ENCODE peak calls at places on chromosomes 4 and X, in nine cellular contexts. One of them, this sample, is unnamed.

GRCh38 chrX:50168305-50168704 is 32.5 kb downstream of the AKAP4 start:
- DNase-seq in IMR-90: peak; percentile 4
- DNase-seq in hepatocyte: no peak
- DNase-seq in osteoblast: no peak
- DNase-seq in GM23248: no peak
- DNase-seq in aorta: no peak
- DNase-seq in endodermal cell: no peak
- DNase-seq in psoas muscle: no peak
- DNase-seq in WERI-Rb-1: no peak
- DNase-seq in this sample: no peak

GRCh38 chr4:176376032-176376614 is 56.4 kb downstream of the SPCS3 start:
- DNase-seq in osteoblast: no peak
- DNase-seq in GM23248: peak; percentile 46
- DNase-seq in hepatocyte: peak; percentile 7
- DNase-seq in WERI-Rb-1: no peak
- DNase-seq in aorta: no peak
- DNase-seq in psoas muscle: no peak
- DNase-seq in endodermal cell: no peak
- DNase-seq in IMR-90: peak; percentile 53
- DNase-seq in this sample: no peak

GRCh38 chr4:138562544-138562961 is 320.4 kb upstream of the SLC7A11 start:
- DNase-seq in WERI-Rb-1: no peak
- DNase-seq in psoas muscle: no peak
- DNase-seq in endodermal cell: no peak
- DNase-seq in aorta: no peak
- DNase-seq in GM23248: no peak
- DNase-seq in hepatocyte: no peak
- DNase-seq in osteoblast: peak; percentile 68
- DNase-seq in IMR-90: peak; percentile 87
- DNase-seq in this sample: no peak

GRCh38 chr4:139859876-139860275 is 194.3 kb downstream of the MGST2 start:
- DNase-seq in endodermal cell: no peak
- DNase-seq in osteoblast: no peak
- DNase-seq in hepatocyte: no peak
- DNase-seq in WERI-Rb-1: no peak
- DNase-seq in IMR-90: no peak
- DNase-seq in psoas muscle: no peak
- DNase-seq in aorta: no peak
- DNase-seq in GM23248: no peak
- DNase-seq in this sample: no peak

GRCh38 chrX:16882702-16883486 is 12.7 kb upstream of the RBBP7 start:
- DNase-seq in osteoblast: peak; percentile 92
- DNase-seq in WERI-Rb-1: peak; percentile 87
- DNase-seq in hepatocyte: peak; percentile 85
- DNase-seq in GM23248: peak; percentile 66
- DNase-seq in aorta: peak; percentile 78
- DNase-seq in endodermal cell: peak; percentile 92
- DNase-seq in IMR-90: peak; percentile 64
- DNase-seq in psoas muscle: peak; percentile 77
- DNase-seq in this sample: peak; percentile 65

GRCh38 chr4:7839856-7840255 is 99.8 kb downstream of the AFAP1 start:
- DNase-seq in osteoblast: no peak
- DNase-seq in IMR-90: no peak
- DNase-seq in hepatocyte: no peak
- DNase-seq in aorta: no peak
- DNase-seq in GM23248: peak; percentile 31
- DNase-seq in endodermal cell: no peak
- DNase-seq in psoas muscle: no peak
- DNase-seq in WERI-Rb-1: no peak
- DNase-seq in this sample: no peak

GRCh38 chr4:186144596-186145569 is 40.4 kb downstream of the FAM149A start:
- DNase-seq in psoas muscle: peak; percentile 74
- DNase-seq in aorta: peak; percentile 84
- DNase-seq in endodermal cell: peak; percentile 91
- DNase-seq in osteoblast: peak; percentile 97
- DNase-seq in GM23248: peak; percentile 76
- DNase-seq in WERI-Rb-1: peak; percentile 80
- DNase-seq in IMR-90: peak; percentile 43
- DNase-seq in hepatocyte: peak; percentile 80
- DNase-seq in this sample: peak; percentile 71

GRCh38 chrX:114959729-114960128 is 57.7 kb downstream of the IL13RA2 start:
- DNase-seq in psoas muscle: no peak
- DNase-seq in hepatocyte: peak; percentile 19
- DNase-seq in GM23248: peak; percentile 38
- DNase-seq in osteoblast: no peak
- DNase-seq in WERI-Rb-1: no peak
- DNase-seq in IMR-90: peak; percentile 22
- DNase-seq in endodermal cell: no peak
- DNase-seq in aorta: no peak
- DNase-seq in this sample: no peak

GRCh38 chr4:48041535-48042137 is 25.1 kb downstream of the NIPAL1 start:
- DNase-seq in GM23248: no peak
- DNase-seq in osteoblast: no peak
- DNase-seq in IMR-90: no peak
- DNase-seq in WERI-Rb-1: no peak
- DNase-seq in endodermal cell: no peak
- DNase-seq in hepatocyte: no peak
- DNase-seq in psoas muscle: no peak
- DNase-seq in aorta: no peak
- DNase-seq in this sample: no peak

GRCh38 chr4:94304365-94304971 is 38.2 kb downstream of the HPGDS start:
- DNase-seq in hepatocyte: peak; percentile 47
- DNase-seq in WERI-Rb-1: no peak
- DNase-seq in GM23248: peak; percentile 45
- DNase-seq in endodermal cell: no peak
- DNase-seq in aorta: no peak
- DNase-seq in osteoblast: no peak
- DNase-seq in IMR-90: peak; percentile 42
- DNase-seq in psoas muscle: no peak
- DNase-seq in this sample: no peak

GRCh38 chr4:82201805-82202636 is 171.8 kb downstream of the HNRNPD start:
- DNase-seq in psoas muscle: no peak
- DNase-seq in osteoblast: no peak
- DNase-seq in aorta: no peak
- DNase-seq in IMR-90: peak; percentile 27
- DNase-seq in hepatocyte: peak; percentile 69
- DNase-seq in endodermal cell: peak; percentile 87
- DNase-seq in GM23248: peak; percentile 60
- DNase-seq in WERI-Rb-1: peak; percentile 77
- DNase-seq in this sample: peak; percentile 10

GRCh38 chrX:136767104-136767941 is 13.4 kb downstream of the ARHGEF6 start:
- DNase-seq in IMR-90: peak; percentile 37
- DNase-seq in osteoblast: peak; percentile 84
- DNase-seq in aorta: peak; percentile 84
- DNase-seq in psoas muscle: peak; percentile 89
- DNase-seq in hepatocyte: peak; percentile 57
- DNase-seq in WERI-Rb-1: peak; percentile 29
- DNase-seq in endodermal cell: peak; percentile 84
- DNase-seq in GM23248: peak; percentile 75
- DNase-seq in this sample: peak; percentile 84

GRCh38 chrX:7052541-7052940 is 95.0 kb upstream of the STS start:
- DNase-seq in aorta: no peak
- DNase-seq in psoas muscle: no peak
- DNase-seq in osteoblast: no peak
- DNase-seq in IMR-90: no peak
- DNase-seq in GM23248: no peak
- DNase-seq in hepatocyte: no peak
- DNase-seq in WERI-Rb-1: no peak
- DNase-seq in endodermal cell: no peak
- DNase-seq in this sample: no peak

GRCh38 chr4:22003878-22004277 is 55.3 kb upstream of the KCNIP4 start:
- DNase-seq in psoas muscle: no peak
- DNase-seq in endodermal cell: no peak
- DNase-seq in hepatocyte: no peak
- DNase-seq in osteoblast: peak; percentile 26
- DNase-seq in aorta: no peak
- DNase-seq in GM23248: peak; percentile 22
- DNase-seq in IMR-90: no peak
- DNase-seq in WERI-Rb-1: no peak
- DNase-seq in this sample: no peak

GRCh38 chr4:40194602-40195161 is 2.1 kb upstream of the RHOH start:
- DNase-seq in osteoblast: no peak
- DNase-seq in GM23248: no peak
- DNase-seq in WERI-Rb-1: no peak
- DNase-seq in aorta: no peak
- DNase-seq in hepatocyte: peak; percentile 30
- DNase-seq in psoas muscle: no peak
- DNase-seq in IMR-90: peak; percentile 45
- DNase-seq in endodermal cell: no peak
- DNase-seq in this sample: no peak

GRCh38 chr4:11635336-11635735 is 206.6 kb upstream of the HS3ST1 start:
- DNase-seq in WERI-Rb-1: no peak
- DNase-seq in aorta: no peak
- DNase-seq in psoas muscle: no peak
- DNase-seq in IMR-90: peak; percentile 86
- DNase-seq in hepatocyte: peak; percentile 54
- DNase-seq in osteoblast: no peak
- DNase-seq in GM23248: no peak
- DNase-seq in endodermal cell: no peak
- DNase-seq in this sample: no peak

GRCh38 chr4:141375855-141376254 is 155.2 kb downstream of the ZNF330 start:
- DNase-seq in IMR-90: peak; percentile 93
- DNase-seq in psoas muscle: no peak
- DNase-seq in endodermal cell: peak; percentile 74
- DNase-seq in aorta: no peak
- DNase-seq in hepatocyte: peak; percentile 32
- DNase-seq in GM23248: peak; percentile 86
- DNase-seq in WERI-Rb-1: no peak
- DNase-seq in osteoblast: peak; percentile 92
- DNase-seq in this sample: no peak

DNA sequence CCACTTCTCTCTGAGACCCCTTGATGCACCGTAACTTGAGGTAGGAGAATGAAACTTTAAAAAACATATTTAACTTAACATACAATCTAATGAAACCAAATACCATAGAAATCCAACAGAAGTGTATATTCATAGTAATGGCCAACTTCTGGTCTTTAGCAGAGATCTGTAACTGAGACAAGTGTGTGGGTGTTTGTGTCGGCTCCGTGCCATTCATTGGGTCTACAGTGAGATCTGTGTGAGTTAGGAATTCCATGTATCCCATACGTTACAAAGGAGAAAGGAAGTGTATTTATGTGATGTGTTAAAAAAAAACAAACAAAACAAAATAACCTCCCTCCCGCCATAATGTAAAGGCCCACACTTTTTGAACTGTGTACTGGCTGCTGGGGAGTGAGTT is 348.0 kb upstream of the NR3C2 start:
- DNase-seq in hepatocyte: no peak
- DNase-seq in osteoblast: no peak
- DNase-seq in psoas muscle: no peak
- DNase-seq in WERI-Rb-1: no peak
- DNase-seq in endodermal cell: no peak
- DNase-seq in aorta: no peak
- DNase-seq in IMR-90: no peak
- DNase-seq in GM23248: no peak
- DNase-seq in this sample: no peak
- H3K27ac ChIP-seq in hepatocyte: no peak overlapping the region
- H3K27ac ChIP-seq in osteoblast: no peak overlapping the region
- H3K27ac ChIP-seq in psoas muscle: no peak overlapping the region
- H3K27ac ChIP-seq in WERI-Rb-1: no peak overlapping the region
- H3K27ac ChIP-seq in endodermal cell: no peak overlapping the region
- H3K27ac ChIP-seq in aorta: no peak overlapping the region
- H3K27ac ChIP-seq in IMR-90: peak overlapping the region; percentile 5
- H3K27ac ChIP-seq in GM23248: no peak overlapping the region
- H3K27ac ChIP-seq in this sample: no peak overlapping the region

DNA sequence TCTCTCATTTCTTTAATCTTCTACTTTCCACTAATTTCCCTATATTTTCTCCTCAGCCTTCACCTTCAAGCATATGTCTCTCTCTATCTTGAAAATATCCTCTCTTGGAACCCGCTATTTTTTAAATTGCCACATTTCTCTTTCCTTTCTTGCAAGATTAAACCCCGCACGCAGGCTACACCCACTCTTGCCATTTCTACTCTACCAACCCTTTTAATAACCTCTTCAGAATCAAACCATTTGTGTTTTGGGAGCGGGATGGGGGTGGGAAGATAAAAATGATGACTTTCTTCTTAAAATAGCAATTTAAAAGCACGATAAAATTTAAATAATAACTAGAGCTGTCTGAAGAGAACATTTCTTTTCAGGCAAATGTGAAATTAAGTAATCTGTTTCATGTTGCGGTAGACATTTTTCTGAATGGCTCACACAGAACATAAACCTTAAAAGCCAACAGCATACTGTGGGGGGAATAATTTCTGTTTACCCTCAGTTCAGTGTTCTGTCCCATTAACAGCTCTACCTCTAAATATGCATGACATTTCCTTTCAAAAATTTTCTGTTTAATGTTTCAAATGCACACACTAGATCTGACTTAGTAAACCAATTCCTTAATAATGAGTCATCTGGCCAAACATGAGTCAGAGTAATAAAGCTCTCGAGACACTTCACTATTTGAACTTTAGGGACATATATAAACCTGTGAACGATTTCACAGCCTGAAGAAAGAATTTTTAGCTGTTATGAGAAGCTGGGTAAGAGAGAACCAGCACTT is 20.5 kb downstream of the ARSJ start:
- DNase-seq in WERI-Rb-1: no peak
- DNase-seq in hepatocyte: peak; percentile 69
- DNase-seq in psoas muscle: no peak
- DNase-seq in endodermal cell: no peak
- DNase-seq in osteoblast: no peak
- DNase-seq in IMR-90: peak; percentile 97
- DNase-seq in GM23248: peak; percentile 88
- DNase-seq in aorta: no peak
- DNase-seq in this sample: no peak
- H3K4me3 ChIP-seq in WERI-Rb-1: no peak overlapping the region
- H3K4me3 ChIP-seq in hepatocyte: no peak overlapping the region
- H3K4me3 ChIP-seq in psoas muscle: no peak overlapping the region
- H3K4me3 ChIP-seq in endodermal cell: no peak overlapping the region
- H3K4me3 ChIP-seq in osteoblast: peak overlapping the region; percentile 47
- H3K4me3 ChIP-seq in IMR-90: no peak overlapping the region
- H3K4me3 ChIP-seq in GM23248: peak overlapping the region; percentile 53
- H3K4me3 ChIP-seq in aorta: peak overlapping the region; percentile 36
- H3K4me3 ChIP-seq in this sample: no peak overlapping the region

GRCh38 chrX:154471870-154472684 is 7.0 kb downstream of the LAGE3 start:
- DNase-seq in osteoblast: peak; percentile 70
- DNase-seq in WERI-Rb-1: peak; percentile 16
- DNase-seq in IMR-90: no peak
- DNase-seq in endodermal cell: no peak
- DNase-seq in psoas muscle: peak; percentile 26
- DNase-seq in hepatocyte: no peak
- DNase-seq in GM23248: no peak
- DNase-seq in aorta: no peak
- DNase-seq in this sample: no peak
- H3K36me3 ChIP-seq in osteoblast: peaks cover 12% of the 10 kb centered on the region
- H3K36me3 ChIP-seq in WERI-Rb-1: peaks cover 58% of the 10 kb centered on the region
- H3K36me3 ChIP-seq in IMR-90: peaks cover 52% of the 10 kb centered on the region
- H3K36me3 ChIP-seq in endodermal cell: no peaks in the 10 kb centered on the region
- H3K36me3 ChIP-seq in psoas muscle: no peaks in the 10 kb centered on the region
- H3K36me3 ChIP-seq in hepatocyte: no peaks in the 10 kb centered on the region
- H3K36me3 ChIP-seq in GM23248: no peaks in the 10 kb centered on the region
- H3K36me3 ChIP-seq in aorta: no peaks in the 10 kb centered on the region
- H3K36me3 ChIP-seq in this sample: no peaks in the 10 kb centered on the region

DNA sequence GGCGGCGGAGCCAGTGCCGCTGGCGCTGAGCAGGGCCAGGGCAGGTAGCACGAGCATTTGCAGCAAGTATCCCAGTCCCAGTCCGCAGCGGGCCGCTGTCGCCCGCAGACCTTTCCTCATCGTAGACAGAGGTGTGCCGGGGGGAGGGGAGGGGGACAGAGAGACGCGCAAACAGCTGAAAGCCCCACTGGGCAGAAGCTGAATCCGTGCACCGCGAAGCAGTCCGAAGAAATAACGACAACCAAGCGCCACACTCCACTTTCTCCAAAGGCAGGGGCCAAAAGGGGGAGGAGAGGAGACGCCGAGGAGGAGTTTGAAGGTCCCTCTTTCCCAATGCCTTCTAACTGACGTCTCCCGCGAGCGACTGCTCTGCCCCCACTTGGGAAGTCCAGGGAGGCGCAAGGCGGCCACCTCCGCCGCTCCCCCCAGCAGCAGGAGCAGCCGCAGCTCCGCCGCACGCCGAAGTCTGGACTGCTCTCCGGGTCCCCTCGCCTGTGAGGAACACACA is at the start of gene UNC5C:
- DNase-seq in psoas muscle: peak; percentile 85
- DNase-seq in GM23248: peak; percentile 16
- DNase-seq in aorta: peak; percentile 85
- DNase-seq in endodermal cell: peak; percentile 88
- DNase-seq in WERI-Rb-1: peak; percentile 76
- DNase-seq in hepatocyte: peak; percentile 83
- DNase-seq in osteoblast: peak; percentile 91
- DNase-seq in IMR-90: no peak
- DNase-seq in this sample: peak; percentile 80
- H3K27ac ChIP-seq in psoas muscle: peak within 1 kb of the TSS; percentile 50
- H3K27ac ChIP-seq in GM23248: no peak within 1 kb of the TSS
- H3K27ac ChIP-seq in aorta: peak within 1 kb of the TSS; percentile 92
- H3K27ac ChIP-seq in endodermal cell: peak within 1 kb of the TSS; percentile 88
- H3K27ac ChIP-seq in WERI-Rb-1: no peak within 1 kb of the TSS
- H3K27ac ChIP-seq in hepatocyte: peak within 1 kb of the TSS; percentile 78
- H3K27ac ChIP-seq in osteoblast: peak within 1 kb of the TSS; percentile 76
- H3K27ac ChIP-seq in IMR-90: no peak within 1 kb of the TSS
- H3K27ac ChIP-seq in this sample: peak within 1 kb of the TSS; percentile 76

This sample was measured in heart left ventricle.